ENCODE peak calls at places on chromosomes 2 and 18, in four cellular contexts. One of them, this sample, is unnamed.

GRCh38 chr2:84768840-84769239 is 112.0 kb downstream of the TRABD2A start:
- DNase-seq in K562: no peak
- DNase-seq in Karpas-422: no peak
- DNase-seq in neural progenitor cell: no peak
- DNase-seq in this sample: no peak

GRCh38 chr2:183037660-183038340 is 457 bp downstream of the NCKAP1 start:
- DNase-seq in K562: peak; percentile 67
- DNase-seq in neural progenitor cell: peak; percentile 76
- DNase-seq in Karpas-422: no peak
- DNase-seq in this sample: peak; percentile 54

GRCh38 chr2:148515976-148516375 is 128.6 kb upstream of the EPC2 start:
- DNase-seq in K562: no peak
- DNase-seq in Karpas-422: no peak
- DNase-seq in neural progenitor cell: no peak
- DNase-seq in this sample: no peak

GRCh38 chr2:172086349-172087190 is 1.3 kb downstream of the DLX1 start:
- DNase-seq in Karpas-422: no peak
- DNase-seq in K562: no peak
- DNase-seq in neural progenitor cell: peak; percentile 94
- DNase-seq in this sample: peak; percentile 85

GRCh38 chr2:152335016-152335850 is at the start of gene FMNL2:
- DNase-seq in Karpas-422: peak; percentile 89
- DNase-seq in neural progenitor cell: peak; percentile 95
- DNase-seq in K562: peak; percentile 85
- DNase-seq in this sample: peak; percentile 95

GRCh38 chr2:127656569-127657231 is 10.7 kb downstream of the GPR17 start:
- DNase-seq in neural progenitor cell: no peak
- DNase-seq in K562: no peak
- DNase-seq in Karpas-422: no peak
- DNase-seq in this sample: no peak

GRCh38 chr18:58026395-58026794 is 17.6 kb upstream of the NEDD4L start:
- DNase-seq in neural progenitor cell: peak; percentile 9
- DNase-seq in Karpas-422: no peak
- DNase-seq in K562: no peak
- DNase-seq in this sample: peak; percentile 53

GRCh38 chr2:219466816-219467735 is 31.6 kb upstream of the GMPPA start:
- DNase-seq in neural progenitor cell: no peak
- DNase-seq in K562: no peak
- DNase-seq in Karpas-422: no peak
- DNase-seq in this sample: no peak

GRCh38 chr2:42345986-42346385 is 15.0 kb downstream of the COX7A2L start:
- DNase-seq in neural progenitor cell: no peak
- DNase-seq in K562: no peak
- DNase-seq in Karpas-422: no peak
- DNase-seq in this sample: no peak
- H4K20me1 ChIP-seq in neural progenitor cell: peaks cover 3% of the 10 kb centered on the region
- H4K20me1 ChIP-seq in K562: peaks cover 3% of the 10 kb centered on the region
- H4K20me1 ChIP-seq in Karpas-422: no peaks in the 10 kb centered on the region
- H4K20me1 ChIP-seq in this sample: peaks cover 6% of the 10 kb centered on the region

DNA sequence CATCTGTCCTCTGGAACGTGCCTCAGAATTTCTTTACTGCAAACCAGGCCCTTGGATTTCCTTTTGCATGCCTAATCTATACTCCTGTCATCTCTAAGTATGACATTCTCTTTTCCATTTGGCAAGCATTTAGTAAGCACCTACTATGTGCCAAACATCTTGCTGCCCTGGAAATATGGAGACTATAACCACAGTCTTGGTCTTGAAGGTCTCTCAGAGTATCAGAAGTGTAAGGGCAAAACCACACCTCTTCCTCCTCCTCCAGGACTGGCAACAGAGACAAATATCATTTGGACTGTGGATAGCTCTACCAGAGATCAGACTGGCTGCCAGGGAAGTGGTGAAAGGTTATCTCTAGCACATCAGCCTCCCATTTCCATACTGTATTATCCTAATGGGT is 11.4 kb downstream of the DOCK10 start:
- DNase-seq in Karpas-422: no peak
- DNase-seq in neural progenitor cell: no peak
- DNase-seq in K562: no peak
- DNase-seq in this sample: no peak
- H3K4me1 ChIP-seq in Karpas-422: no peaks in the 10 kb centered on the region
- H3K4me1 ChIP-seq in neural progenitor cell: no peaks in the 10 kb centered on the region
- H3K4me1 ChIP-seq in K562: no peaks in the 10 kb centered on the region
- H3K4me1 ChIP-seq in this sample: no peaks in the 10 kb centered on the region

GRCh38 chr2:29246388-29247300 is 131.4 kb downstream of the CLIP4 start:
- DNase-seq in neural progenitor cell: no peak
- DNase-seq in K562: no peak
- DNase-seq in Karpas-422: no peak
- DNase-seq in this sample: no peak
- H2AFZ ChIP-seq in neural progenitor cell: no peak overlapping the region
- H2AFZ ChIP-seq in K562: no peak overlapping the region
- H2AFZ ChIP-seq in Karpas-422: no peak overlapping the region
- H2AFZ ChIP-seq in this sample: no peak overlapping the region

DNA sequence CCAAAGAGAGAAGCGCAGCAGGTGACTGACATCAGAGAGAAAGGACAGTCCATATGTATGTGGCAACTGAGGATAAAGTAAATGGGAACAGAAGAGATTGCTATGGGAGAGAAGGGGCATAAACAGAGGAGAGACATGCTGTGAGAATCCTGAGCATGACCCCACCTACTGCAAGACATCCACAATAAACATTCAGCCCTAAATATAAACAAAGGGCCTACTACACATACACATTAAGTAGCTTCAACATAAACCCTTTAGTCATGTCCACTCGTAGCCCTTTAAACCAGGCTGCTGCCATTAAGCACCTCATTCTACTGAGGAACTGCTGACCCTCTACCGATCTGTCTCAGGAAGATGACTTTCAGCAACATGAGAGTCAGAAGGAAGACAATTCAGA is 32.9 kb downstream of the CCBE1 start:
- DNase-seq in Karpas-422: no peak
- DNase-seq in neural progenitor cell: no peak
- DNase-seq in K562: no peak
- DNase-seq in this sample: no peak
- H4K20me1 ChIP-seq in Karpas-422: no peaks in the 10 kb centered on the region
- H4K20me1 ChIP-seq in neural progenitor cell: no peaks in the 10 kb centered on the region
- H4K20me1 ChIP-seq in K562: no peaks in the 10 kb centered on the region
- H4K20me1 ChIP-seq in this sample: no peaks in the 10 kb centered on the region

DNA sequence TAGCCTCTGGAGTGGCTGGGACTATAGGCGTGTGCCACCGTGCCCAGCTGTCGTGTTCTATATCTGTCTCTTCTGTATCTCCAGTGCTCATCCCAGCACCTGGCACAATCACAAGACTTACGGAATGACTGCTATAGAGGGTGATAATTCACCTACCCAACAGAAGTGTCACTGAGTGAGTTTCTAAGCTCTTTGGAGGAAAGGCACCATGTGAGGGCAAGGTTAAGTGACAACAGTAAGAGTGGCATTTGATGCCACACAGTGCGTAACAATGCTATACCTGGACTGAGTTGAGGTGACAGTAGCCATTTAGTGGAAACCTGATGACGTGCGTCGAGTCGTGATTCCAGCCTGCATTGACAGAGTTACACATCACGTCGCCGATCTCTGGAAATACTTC is 89.0 kb downstream of the KCTD1 start:
- DNase-seq in K562: no peak
- DNase-seq in Karpas-422: no peak
- DNase-seq in neural progenitor cell: no peak
- DNase-seq in this sample: no peak
- H3K4me1 ChIP-seq in K562: peaks cover 3% of the 10 kb centered on the region
- H3K4me1 ChIP-seq in Karpas-422: peaks cover 8% of the 10 kb centered on the region
- H3K4me1 ChIP-seq in neural progenitor cell: peaks cover 19% of the 10 kb centered on the region
- H3K4me1 ChIP-seq in this sample: peaks cover 21% of the 10 kb centered on the region

DNA sequence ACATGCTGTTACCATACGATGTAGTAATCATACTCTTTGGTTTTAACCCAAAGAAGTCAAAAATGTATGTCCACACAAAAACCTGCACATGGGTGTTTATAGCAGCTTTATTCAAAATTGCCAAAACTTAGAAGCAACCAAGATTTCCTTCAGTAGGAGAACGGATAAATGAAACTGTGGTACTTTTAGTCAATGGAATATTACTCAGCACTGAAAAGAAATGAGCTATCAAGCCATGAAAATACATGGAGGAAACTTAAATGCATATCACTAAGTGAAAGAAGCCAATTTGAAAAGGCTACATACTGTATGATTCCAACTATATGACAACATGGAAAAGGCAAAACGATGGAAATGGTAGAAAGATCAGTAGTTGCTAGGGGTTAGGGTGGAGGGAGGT is 86.6 kb downstream of the HNRNPLL start:
- DNase-seq in Karpas-422: no peak
- DNase-seq in K562: no peak
- DNase-seq in neural progenitor cell: no peak
- DNase-seq in this sample: no peak
- H2AFZ ChIP-seq in Karpas-422: no peak overlapping the region
- H2AFZ ChIP-seq in K562: peak overlapping the region; percentile 84
- H2AFZ ChIP-seq in neural progenitor cell: no peak overlapping the region
- H2AFZ ChIP-seq in this sample: no peak overlapping the region

GRCh38 chr2:15711126-15711860 is 119.6 kb downstream of the DDX1 start:
- DNase-seq in K562: no peak
- DNase-seq in Karpas-422: no peak
- DNase-seq in neural progenitor cell: no peak
- DNase-seq in this sample: no peak

GRCh38 chr2:15706986-15707632 is 115.4 kb downstream of the DDX1 start:
- DNase-seq in neural progenitor cell: no peak
- DNase-seq in K562: no peak
- DNase-seq in Karpas-422: no peak
- DNase-seq in this sample: no peak

GRCh38 chr2:15706424-15706823 is 114.8 kb downstream of the DDX1 start:
- DNase-seq in neural progenitor cell: no peak
- DNase-seq in K562: no peak
- DNase-seq in Karpas-422: no peak
- DNase-seq in this sample: no peak

GRCh38 chr2:15708161-15708560 is 116.5 kb downstream of the DDX1 start:
- DNase-seq in Karpas-422: no peak
- DNase-seq in neural progenitor cell: no peak
- DNase-seq in K562: no peak
- DNase-seq in this sample: no peak

GRCh38 chr2:15708865-15709820 is 117.5 kb downstream of the DDX1 start:
- DNase-seq in neural progenitor cell: no peak
- DNase-seq in K562: no peak
- DNase-seq in Karpas-422: no peak
- DNase-seq in this sample: no peak
- H4K20me1 ChIP-seq in neural progenitor cell: no peaks in the 10 kb centered on the region
- H4K20me1 ChIP-seq in K562: peaks cover 4% of the 10 kb centered on the region
- H4K20me1 ChIP-seq in Karpas-422: no peaks in the 10 kb centered on the region
- H4K20me1 ChIP-seq in this sample: no peaks in the 10 kb centered on the region

DNA sequence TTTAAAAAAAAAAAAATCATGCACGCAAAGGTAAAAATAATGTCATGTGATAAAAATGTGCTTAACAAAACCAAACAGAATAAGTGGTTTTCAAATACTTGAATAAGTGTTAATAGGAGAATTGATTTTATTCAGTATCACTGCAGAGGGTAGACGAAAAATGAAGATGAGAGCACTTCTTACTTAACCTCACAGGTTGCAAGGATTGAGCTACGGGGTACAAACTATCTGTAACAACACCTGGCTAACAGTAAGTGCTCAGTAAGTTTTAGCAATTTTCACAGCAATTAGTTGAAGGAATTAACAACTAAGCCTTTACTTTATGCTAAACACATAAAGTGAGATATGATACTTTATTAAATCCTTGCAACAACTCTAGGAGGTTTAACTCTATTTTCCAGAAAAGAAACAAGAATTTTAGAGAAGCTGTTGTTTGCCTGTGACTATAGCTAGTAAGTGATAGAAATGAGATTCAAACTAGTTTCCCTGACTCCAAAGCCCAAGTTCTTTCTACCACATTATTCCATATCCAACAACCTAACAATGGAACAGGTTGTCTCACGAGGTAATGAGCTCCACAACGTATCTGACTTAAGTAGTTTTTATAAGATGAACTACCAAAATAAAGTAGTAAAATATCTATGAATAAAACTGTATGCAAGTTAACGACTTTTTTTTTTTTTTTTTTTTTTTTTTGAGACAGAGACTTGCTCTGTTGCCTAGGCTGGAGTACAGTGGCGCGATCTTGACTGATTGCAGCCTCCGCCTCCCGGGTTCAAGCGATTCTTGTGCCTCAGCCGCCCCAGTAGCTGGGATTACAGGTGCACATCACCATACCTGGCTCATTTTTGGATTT is 4.7 kb downstream of the PRKD3 start:
- DNase-seq in Karpas-422: no peak
- DNase-seq in neural progenitor cell: no peak
- DNase-seq in K562: no peak
- DNase-seq in this sample: no peak
- H3K4me1 ChIP-seq in Karpas-422: peaks cover 33% of the 10 kb centered on the region
- H3K4me1 ChIP-seq in neural progenitor cell: peaks cover 45% of the 10 kb centered on the region
- H3K4me1 ChIP-seq in K562: peaks cover 7% of the 10 kb centered on the region
- H3K4me1 ChIP-seq in this sample: peaks cover 39% of the 10 kb centered on the region

GRCh38 chr2:68766378-68766845 is 31.8 kb downstream of the ARHGAP25 start:
- DNase-seq in Karpas-422: peak; percentile 92
- DNase-seq in K562: peak; percentile 46
- DNase-seq in neural progenitor cell: no peak
- DNase-seq in this sample: no peak

GRCh38 chr2:68764041-68764780 is 29.6 kb downstream of the ARHGAP25 start:
- DNase-seq in neural progenitor cell: no peak
- DNase-seq in K562: no peak
- DNase-seq in Karpas-422: peak; percentile 69
- DNase-seq in this sample: no peak

GRCh38 chr2:68765739-68766377 is 31.2 kb downstream of the ARHGAP25 start:
- DNase-seq in neural progenitor cell: no peak
- DNase-seq in K562: peak; percentile 22
- DNase-seq in Karpas-422: peak; percentile 80
- DNase-seq in this sample: peak; percentile 57

GRCh38 chr2:68762665-68763064 is 28.1 kb downstream of the ARHGAP25 start:
- DNase-seq in Karpas-422: peak; percentile 86
- DNase-seq in K562: peak; percentile 37
- DNase-seq in neural progenitor cell: no peak
- DNase-seq in this sample: no peak

GRCh38 chr2:68764781-68765385 is 30.3 kb downstream of the ARHGAP25 start:
- DNase-seq in neural progenitor cell: no peak
- DNase-seq in Karpas-422: peak; percentile 46
- DNase-seq in K562: no peak
- DNase-seq in this sample: peak; percentile 35
- H2AFZ ChIP-seq in neural progenitor cell: no peak overlapping the region
- H2AFZ ChIP-seq in Karpas-422: no peak overlapping the region
- H2AFZ ChIP-seq in K562: peak overlapping the region; percentile 69
- H2AFZ ChIP-seq in this sample: no peak overlapping the region

DNA sequence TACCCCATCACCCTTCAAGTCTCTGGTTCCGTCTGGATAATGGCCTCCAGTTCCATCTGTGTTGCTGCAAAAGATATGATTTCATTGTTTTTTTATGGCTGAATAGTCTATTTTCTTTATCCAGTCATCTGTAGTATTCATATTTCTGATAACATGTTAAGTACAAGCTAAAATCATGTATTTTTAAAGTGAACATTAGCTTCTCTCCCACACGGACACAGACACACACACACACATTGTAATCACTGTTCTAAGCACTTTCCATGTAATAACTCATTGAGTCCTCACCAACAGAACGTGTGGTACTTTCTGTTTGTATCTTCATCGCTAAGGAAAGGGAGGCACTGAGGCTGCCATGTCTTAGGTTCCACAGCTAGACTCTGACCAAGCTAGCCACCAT is 8.0 kb downstream of the NCK2 start:
- DNase-seq in K562: no peak
- DNase-seq in neural progenitor cell: no peak
- DNase-seq in Karpas-422: no peak
- DNase-seq in this sample: no peak
- H4K20me1 ChIP-seq in K562: peaks cover 3% of the 10 kb centered on the region
- H4K20me1 ChIP-seq in neural progenitor cell: peaks cover 94% of the 10 kb centered on the region
- H4K20me1 ChIP-seq in Karpas-422: no peaks in the 10 kb centered on the region
- H4K20me1 ChIP-seq in this sample: peaks cover 46% of the 10 kb centered on the region